ENCODE peak calls at places on chromosome 21, in eight cellular contexts. F is endothelial cell; L is A673; Z is M059J; Y is activated CD8-positive, alpha-beta T cell treated with anti-CD3 and anti-CD28 coated beads for 36 hours; E is NCI-H345; T is A172; V is PC-9. R is an unnamed sample.

GRCh38 chr21:16573581-16573980 is 843.8 kb downstream of the USP25 start:
- DNase-seq in Z (peak), L (no peak), F (no peak), E (no peak), V (no peak), T (peak), Y (no peak), R (no peak)

GRCh38 chr21:41923641-41924342 is 30.0 kb downstream of the C2CD2 start:
- DNase-seq in Y (peak), Z (no peak), E (no peak), V (no peak), F (no peak), L (no peak), T (no peak), R (no peak)

GRCh38 chr21:36909901-36910561 is 56.4 kb downstream of the HLCS start:
- DNase-seq in Z (peak), F (no peak), L (peak), V (peak), Y (no peak), T (peak), E (no peak), R (no peak)

GRCh38 chr21:29416268-29416667 is 117.5 kb downstream of the BACH1 start:
- DNase-seq in Z (no peak), F (no peak), T (no peak), E (no peak), Y (no peak), V (no peak), L (no peak), R (no peak)

GRCh38 chr21:25487046-25487594 is 120.2 kb downstream of the MRPL39 start:
- DNase-seq in Y (no peak), L (peak), V (no peak), E (no peak), F (no peak), T (no peak), Z (no peak), R (no peak)

GRCh38 chr21:31991356-31992331 is 118.8 kb downstream of the HUNK start:
- DNase-seq in Z (no peak), F (peak), T (no peak), V (no peak), Y (no peak), L (no peak), E (no peak), R (no peak)

GRCh38 chr21:36976882-36977651 is 10.6 kb upstream of the HLCS start:
- DNase-seq in V (peak), L (peak), Y (peak), E (peak), Z (peak), F (peak), T (peak), R (no peak)

GRCh38 chr21:34221331-34222030 is 142.3 kb upstream of the KCNE2 start:
- DNase-seq in F (no peak), V (no peak), Z (peak), E (no peak), L (no peak), T (no peak), Y (no peak), R (no peak)

GRCh38 chr21:39083377-39084008 is 99.8 kb downstream of the PSMG1 start:
- DNase-seq in F (no peak), T (no peak), Z (no peak), Y (no peak), V (no peak), L (no peak), E (no peak), R (no peak)

GRCh38 chr21:41899431-41900202 is 20.5 kb upstream of the PRDM15 start:
- DNase-seq in F (no peak), T (no peak), E (no peak), L (no peak), V (no peak), Z (no peak), Y (peak), R (no peak)

GRCh38 chr21:45607021-45607921 is 36.3 kb upstream of the PCBP3 start:
- DNase-seq in E (no peak), Z (peak), L (peak), T (peak), F (no peak), Y (peak), V (no peak), R (no peak)

GRCh38 chr21:33848252-33848953 is 67.2 kb downstream of the ATP5PO start:
- DNase-seq in L (no peak), E (peak), F (no peak), T (no peak), Y (no peak), V (peak), Z (peak), R (peak)

GRCh38 chr21:34938079-34938764 is 110.9 kb downstream of the RUNX1 start:
- DNase-seq in E (no peak), F (no peak), T (peak), V (no peak), Y (no peak), Z (peak), L (no peak), R (no peak)

GRCh38 chr21:31987696-31988095 is 114.9 kb downstream of the HUNK start:
- DNase-seq in T (no peak), L (no peak), E (no peak), V (no peak), Y (no peak), Z (no peak), F (no peak), R (no peak)

GRCh38 chr21:28257276-28257675 is 735.4 kb downstream of the LTN1 start:
- DNase-seq in T (no peak), Y (no peak), Z (peak), E (no peak), L (no peak), F (no peak), V (no peak), R (no peak)

GRCh38 chr21:45032977-45033705 is 41.2 kb upstream of the ADARB1 start:
- DNase-seq in F (no peak), T (no peak), L (no peak), Z (no peak), Y (no peak), V (no peak), E (no peak), R (no peak)

GRCh38 chr21:42760977-42761751 is 107.7 kb downstream of the PDE9A start:
- DNase-seq in T (peak), L (no peak), F (no peak), Z (no peak), Y (no peak), V (no peak), E (peak), R (no peak)

GRCh38 chr21:33943293-33943692 is 27.7 kb upstream of the ATP5PO start:
- DNase-seq in Y (no peak), Z (no peak), L (no peak), V (no peak), T (no peak), F (no peak), E (peak), R (no peak)

GRCh38 chr21:24023402-24023801 is 1583.9 kb downstream of the MRPL39 start:
- DNase-seq in E (peak), Y (no peak), Z (no peak), V (no peak), F (no peak), L (no peak), T (no peak), R (no peak)

GRCh38 chr21:44390886-44391285 is 37.5 kb downstream of the TRPM2 start:
- DNase-seq in F (no peak), Y (no peak), Z (no peak), V (no peak), T (no peak), L (no peak), E (no peak), R (no peak)

GRCh38 chr21:31554511-31555022 is 104.9 kb upstream of the SOD1 start:
- DNase-seq in L (peak), F (peak), T (peak), V (no peak), Z (no peak), E (no peak), Y (peak), R (no peak)

GRCh38 chr21:45827881-45828579 is 153.5 kb upstream of the COL6A1 start:
- DNase-seq in L (no peak), V (no peak), F (no peak), E (no peak), Z (no peak), T (no peak), Y (no peak), R (no peak)

GRCh38 chr21:46189213-46189958 is 5.1 kb upstream of the SPATC1L start:
- DNase-seq in F (no peak), L (no peak), Y (no peak), V (no peak), Z (peak), E (no peak), T (peak), R (no peak)

GRCh38 chr21:36753556-36753955 is 54.6 kb downstream of the SIM2 start:
- DNase-seq in Y (no peak), V (no peak), L (no peak), T (peak), F (no peak), E (no peak), Z (peak), R (no peak)

GRCh38 chr21:33302055-33302454 is 22.7 kb upstream of the IFNAR1 start:
- DNase-seq in L (no peak), E (no peak), Z (no peak), Y (no peak), V (no peak), T (peak), F (no peak), R (no peak)

GRCh38 chr21:37087188-37087587 is 14.1 kb downstream of the TTC3 start:
- DNase-seq in T (peak), Z (peak), Y (peak), F (no peak), E (peak), V (no peak), L (peak), R (no peak)

GRCh38 chr21:15140321-15141019 is 75.7 kb upstream of the NRIP1 start:
- DNase-seq in Z (no peak), Y (no peak), E (no peak), F (no peak), L (no peak), T (no peak), V (no peak), R (no peak)

GRCh38 chr21:44498965-44499560 is 40.9 kb downstream of the KRTAP10-1 start:
- DNase-seq in T (no peak), E (peak), Y (no peak), F (no peak), L (no peak), Z (no peak), V (no peak), R (no peak)

GRCh38 chr21:39611547-39612190 is 1.1 kb upstream of the B3GALT5 start:
- DNase-seq in E (peak), Z (no peak), T (no peak), V (no peak), Y (no peak), L (peak), F (no peak), R (no peak)

GRCh38 chr21:42495765-42496119 is 282 bp downstream of the RSPH1 start:
- DNase-seq in F (no peak), Y (no peak), Z (no peak), V (no peak), T (no peak), E (no peak), L (peak), R (no peak)